ENCODE peak calls at places on chromosomes 6 and 20, in nine cellular contexts. N is PC-3; I is RWPE1; C is CD4-positive, alpha-beta T cell; S is H1; X is H9; V is GM23248; P is OCI-LY7; B is uterus. O is an unnamed sample.

GRCh38 chr20:62697468-62697912 is 11.1 kb upstream of the NTSR1 start:
- DNase-seq in B (no peak), P (no peak), S (no peak), X (no peak), C (no peak), N (no peak), I (no peak), V (no peak), O (no peak)

GRCh38 chr20:19947611-19948264 is 69.4 kb upstream of the NAA20 start:
- DNase-seq in B (no peak), P (no peak), X (peak), I (no peak), S (no peak), N (peak), V (peak), C (no peak), O (no peak)

GRCh38 chr6:11434565-11435326 is 102.8 kb upstream of the TMEM170B start:
- DNase-seq in P (no peak), S (no peak), I (peak), C (no peak), X (no peak), N (peak), V (peak), B (peak), O (no peak)

GRCh38 chr20:51926670-51927305 is 124.5 kb upstream of the SALL4 start:
- DNase-seq in I (no peak), X (no peak), B (no peak), C (no peak), P (no peak), N (peak), V (no peak), S (no peak), O (no peak)

GRCh38 chr6:157339432-157339831 is 16.1 kb upstream of the TMEM242 start:
- DNase-seq in P (no peak), N (no peak), I (no peak), S (no peak), B (no peak), V (no peak), X (peak), C (no peak), O (no peak)

GRCh38 chr6:23316131-23316530 is 746.8 kb downstream of the HDGFL1 start:
- DNase-seq in V (no peak), N (peak), I (no peak), B (no peak), S (no peak), C (no peak), P (no peak), X (no peak), O (no peak)

GRCh38 chr20:50048420-50049166 is 64.4 kb downstream of the UBE2V1 start:
- DNase-seq in P (no peak), V (peak), B (no peak), X (no peak), N (no peak), S (no peak), C (no peak), I (no peak), O (no peak)

GRCh38 chr6:131982740-131983259 is 31.6 kb upstream of the CCN2 start:
- DNase-seq in V (peak), I (no peak), S (no peak), P (no peak), B (no peak), X (no peak), N (peak), C (no peak), O (no peak)

GRCh38 chr20:1830240-1830639 is 65.0 kb upstream of the SIRPA start:
- DNase-seq in B (no peak), C (no peak), V (peak), S (no peak), P (no peak), X (no peak), I (peak), N (peak), O (no peak)

GRCh38 chr6:39791850-39792500 is at the start of gene DAAM2:
- DNase-seq in V (peak), I (no peak), S (peak), N (no peak), C (no peak), B (peak), P (no peak), X (peak), O (peak)

GRCh38 chr6:39792501-39793450 is 600 bp downstream of the DAAM2 start:
- DNase-seq in B (peak), C (no peak), V (peak), X (peak), N (no peak), P (no peak), S (peak), I (no peak), O (no peak)

GRCh38 chr6:39793528-39793927 is 1.4 kb downstream of the DAAM2 start:
- DNase-seq in P (no peak), B (no peak), C (no peak), V (no peak), I (no peak), S (no peak), X (no peak), N (no peak), O (peak)

GRCh38 chr6:39790772-39791171 is 1.4 kb upstream of the DAAM2 start:
- DNase-seq in S (no peak), B (no peak), P (no peak), X (no peak), I (no peak), N (no peak), V (peak), C (no peak), O (no peak)

DNA sequence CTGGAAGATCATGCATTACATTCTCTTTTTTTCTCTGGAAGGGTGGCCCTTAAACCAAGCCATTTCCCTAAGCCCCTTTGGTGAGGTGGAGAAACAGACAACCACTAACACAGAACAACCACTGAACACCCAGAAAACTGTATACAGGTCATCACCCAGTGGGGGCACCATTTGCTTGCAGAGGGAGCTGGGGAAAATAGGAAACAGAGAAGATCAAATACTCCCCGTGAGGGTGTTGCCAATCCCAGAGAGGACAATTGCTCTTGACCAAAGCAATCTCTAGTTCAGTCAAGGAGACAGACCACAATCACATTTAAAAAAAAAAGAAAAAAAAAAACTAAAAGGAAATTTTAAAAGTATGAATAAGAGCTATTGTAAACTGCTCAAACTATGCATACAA is 865 bp upstream of the DAAM2 start:
- DNase-seq in B (no peak), X (no peak), N (no peak), S (no peak), P (peak), I (no peak), V (peak), C (no peak), O (no peak)
- H3K27ac ChIP-seq in B (peak), X (no peak), N (no peak), S (no peak), P (no peak), I (no peak), V (no peak), C (no peak), O (no peak)

GRCh38 chr20:32472581-32473207 is 112.4 kb downstream of the NOL4L start:
- DNase-seq in B (no peak), C (no peak), X (no peak), I (no peak), P (no peak), N (no peak), V (no peak), S (no peak), O (no peak)

GRCh38 chr20:32473231-32474008 is 111.7 kb downstream of the NOL4L start:
- DNase-seq in N (no peak), X (no peak), V (no peak), S (no peak), P (no peak), B (no peak), I (no peak), C (no peak), O (no peak)

GRCh38 chr20:32474967-32475819 is 109.9 kb downstream of the NOL4L start:
- DNase-seq in C (no peak), I (peak), B (peak), P (no peak), N (peak), X (peak), V (peak), S (peak), O (no peak)

GRCh38 chr20:32474009-32474716 is 111.0 kb downstream of the NOL4L start:
- DNase-seq in I (no peak), C (no peak), B (no peak), P (no peak), V (no peak), S (no peak), X (no peak), N (no peak), O (no peak)

GRCh38 chr20:32474717-32474966 is 110.5 kb downstream of the NOL4L start:
- DNase-seq in S (no peak), X (no peak), V (no peak), P (no peak), I (no peak), C (no peak), B (no peak), N (no peak), O (no peak)
- H3K27ac ChIP-seq in S (peak), X (no peak), V (peak), P (no peak), I (peak), C (no peak), B (peak), N (peak), O (peak)

GRCh38 chr20:57401565-57401918 is 10.3 kb downstream of the RBM38 start:
- DNase-seq in X (no peak), V (no peak), C (no peak), S (no peak), P (no peak), N (no peak), B (no peak), I (no peak), O (no peak)
- H3K27ac ChIP-seq in X (no peak), V (no peak), C (no peak), S (no peak), P (peak), N (no peak), B (no peak), I (no peak), O (no peak)

GRCh38 chr6:51303313-51303712 is 484.6 kb downstream of the TFAP2B start:
- DNase-seq in N (no peak), C (no peak), V (no peak), S (no peak), P (no peak), X (no peak), B (no peak), I (no peak), O (no peak)

GRCh38 chr6:51301969-51302368 is 483.3 kb downstream of the TFAP2B start:
- DNase-seq in N (no peak), V (no peak), I (no peak), X (no peak), C (no peak), B (no peak), P (no peak), S (no peak), O (no peak)

GRCh38 chr6:51299649-51300380 is 481.1 kb downstream of the TFAP2B start:
- DNase-seq in S (no peak), C (no peak), N (peak), B (no peak), X (no peak), V (no peak), P (no peak), I (peak), O (no peak)

GRCh38 chr6:51300510-51300909 is 481.8 kb downstream of the TFAP2B start:
- DNase-seq in C (no peak), S (no peak), P (no peak), V (no peak), B (no peak), I (no peak), N (no peak), X (no peak), O (no peak)
- H3K27ac ChIP-seq in C (no peak), S (no peak), P (no peak), V (no peak), B (no peak), I (no peak), N (no peak), X (no peak), O (no peak)